ENCODE peak calls at places on chromosomes 4 and X, in four cellular contexts. Q, X, G and Z are unnamed samples.

GRCh38 chr4:87986508-87986907 is 11.0 kb downstream of the SPP1 start:
- DNase-seq in Q (no peak), X (no peak), G (no peak), Z (no peak)

GRCh38 chr4:25656031-25656430 is 380 bp downstream of the SLC34A2 start:
- DNase-seq in Q (no peak), X (no peak), G (no peak), Z (no peak)

GRCh38 chr4:118587946-118588345 is 97.2 kb upstream of the METTL14 start:
- DNase-seq in Q (no peak), X (no peak), G (no peak), Z (no peak)

GRCh38 chr4:8644461-8644891 is 51.9 kb downstream of the CPZ start:
- DNase-seq in Q (no peak), X (no peak), G (no peak), Z (no peak)

GRCh38 chrX:8235026-8235425 is 64.0 kb upstream of the VCX2 start:
- DNase-seq in Q (no peak), X (no peak), G (no peak), Z (no peak)

GRCh38 chr4:109559983-109560686 is at the start of gene MCUB:
- DNase-seq in Q (peak), X (peak), G (peak), Z (peak)

GRCh38 chr4:21964762-21965319 is 16.3 kb upstream of the KCNIP4 start:
- DNase-seq in Q (no peak), X (no peak), G (no peak), Z (no peak)

GRCh38 chrX:8306296-8306975 is 135.4 kb upstream of the VCX2 start:
- DNase-seq in Q (no peak), X (no peak), G (no peak), Z (no peak)

GRCh38 chrX:141936080-141936479 is 32.4 kb downstream of the MAGEC1 start:
- DNase-seq in Q (peak), X (no peak), G (no peak), Z (no peak)

GRCh38 chrX:41922125-41922521 is 1.2 kb downstream of the CASK start:
- DNase-seq in Q (no peak), X (no peak), G (no peak), Z (peak)

GRCh38 chr4:48620861-48621260 is 130.8 kb downstream of the ZAR1 start:
- DNase-seq in Q (no peak), X (no peak), G (no peak), Z (no peak)

GRCh38 chrX:2500091-2500680 is 590 bp downstream of the DHRSX start:
- DNase-seq in Q (peak), X (peak), G (no peak), Z (peak)

GRCh38 chrX:1933964-1934363 is 319.1 kb downstream of the ASMT start:
- DNase-seq in Q (no peak), X (no peak), G (no peak), Z (no peak)

GRCh38 chrX:14359316-14359715 is 170.0 kb upstream of the GLRA2 start:
- DNase-seq in Q (no peak), X (no peak), G (no peak), Z (no peak)

GRCh38 chrX:6468716-6469115 is 66.2 kb downstream of the VCX3A start:
- DNase-seq in Q (peak), X (no peak), G (no peak), Z (no peak)

GRCh38 chrX:54288277-54288676 is 69.6 kb downstream of the WNK3 start:
- DNase-seq in Q (no peak), X (peak), G (no peak), Z (no peak)

GRCh38 chr4:37666625-37667071 is 19.5 kb downstream of the RELL1 start:
- DNase-seq in Q (peak), X (peak), G (no peak), Z (no peak)

GRCh38 chr4:1968667-1969295 is 40.0 kb downstream of the NELFA start:
- DNase-seq in Q (no peak), X (no peak), G (no peak), Z (no peak)

GRCh38 chr4:20333141-20333690 is 81.5 kb downstream of the SLIT2 start:
- DNase-seq in Q (no peak), X (no peak), G (no peak), Z (no peak)

GRCh38 chrX:15758140-15758539 is 20.1 kb downstream of the CA5B start:
- DNase-seq in Q (no peak), X (no peak), G (no peak), Z (no peak)

GRCh38 chr4:185238261-185238681 is 28.9 kb downstream of the SNX25 start:
- DNase-seq in Q (no peak), X (no peak), G (no peak), Z (no peak)

GRCh38 chr4:53098681-53099121 is 236.6 kb downstream of the RASL11B start:
- DNase-seq in Q (no peak), X (no peak), G (no peak), Z (no peak)

GRCh38 chrX:98407526-98408049 is 1523.9 kb downstream of the RPA4 start:
- DNase-seq in Q (no peak), X (no peak), G (no peak), Z (no peak)

GRCh38 chr4:148081267-148081666 is 349.4 kb downstream of the ARHGAP10 start:
- DNase-seq in Q (no peak), X (no peak), G (no peak), Z (no peak)

GRCh38 chr4:183837222-183837621 is 67.9 kb upstream of the STOX2 start:
- DNase-seq in Q (no peak), X (no peak), G (no peak), Z (no peak)

GRCh38 chr4:185343726-185344581 is 51.8 kb downstream of the LRP2BP start:
- DNase-seq in Q (no peak), X (no peak), G (no peak), Z (peak)

GRCh38 chrX:49139713-49140112 is 16.2 kb upstream of the GPKOW start:
- DNase-seq in Q (peak), X (peak), G (no peak), Z (no peak)

GRCh38 chr4:74481891-74482609 is 37.1 kb downstream of the AREG start:
- DNase-seq in Q (no peak), X (no peak), G (no peak), Z (no peak)

GRCh38 chrX:77785400-77785745 is 643 bp downstream of the ATRX start:
- DNase-seq in Q (peak), X (no peak), G (no peak), Z (peak)

GRCh38 chr4:38762560-38762959 is 20.2 kb downstream of the TLR10 start:
- DNase-seq in Q (no peak), X (no peak), G (no peak), Z (no peak)

GRCh38 chr4:35793045-35793722 is 451.1 kb downstream of the ARAP2 start:
- DNase-seq in Q (no peak), X (no peak), G (no peak), Z (no peak)

GRCh38 chr4:10030946-10031662 is 9.8 kb upstream of the SLC2A9 start:
- DNase-seq in Q (no peak), X (no peak), G (no peak), Z (no peak)

GRCh38 chr4:110614173-110614948 is 8.5 kb downstream of the PITX2 start:
- DNase-seq in Q (no peak), X (no peak), G (no peak), Z (no peak)

GRCh38 chrX:22690116-22690515 is 309.6 kb upstream of the DDX53 start:
- DNase-seq in Q (no peak), X (no peak), G (no peak), Z (peak)

GRCh38 chr4:176833416-176833815 is 40.7 kb upstream of the VEGFC start:
- DNase-seq in Q (no peak), X (no peak), G (no peak), Z (no peak)

GRCh38 chr4:186570193-186570996 is 15.0 kb upstream of the MTNR1A start:
- DNase-seq in Q (peak), X (no peak), G (no peak), Z (no peak)

DNA sequence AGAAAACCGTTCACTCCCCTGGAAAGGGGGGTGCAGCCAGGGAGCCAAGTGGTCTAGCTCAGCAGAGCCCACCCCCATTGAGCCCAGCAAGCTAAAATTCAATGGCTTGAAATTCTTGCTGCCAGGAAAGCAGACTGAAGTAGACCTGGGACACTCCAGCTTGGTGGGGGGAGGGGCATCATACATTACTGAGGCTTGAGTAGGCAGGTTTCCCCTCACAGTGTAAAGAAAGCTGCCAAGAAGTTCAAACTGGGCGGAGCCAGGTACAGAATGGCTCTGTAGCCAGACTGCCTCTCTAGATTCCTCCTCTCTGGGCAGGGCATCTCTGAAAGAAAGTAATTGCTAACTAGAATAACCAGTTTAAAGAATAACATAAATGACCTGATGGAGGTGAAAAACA is 372.3 kb upstream of the F9 start:
- DNase-seq in Q (no peak), X (no peak), G (no peak), Z (no peak)
- TF ChIP-seq PBX3 in Q (no peak), X (no peak), G (no peak), Z (no peak)

DNA sequence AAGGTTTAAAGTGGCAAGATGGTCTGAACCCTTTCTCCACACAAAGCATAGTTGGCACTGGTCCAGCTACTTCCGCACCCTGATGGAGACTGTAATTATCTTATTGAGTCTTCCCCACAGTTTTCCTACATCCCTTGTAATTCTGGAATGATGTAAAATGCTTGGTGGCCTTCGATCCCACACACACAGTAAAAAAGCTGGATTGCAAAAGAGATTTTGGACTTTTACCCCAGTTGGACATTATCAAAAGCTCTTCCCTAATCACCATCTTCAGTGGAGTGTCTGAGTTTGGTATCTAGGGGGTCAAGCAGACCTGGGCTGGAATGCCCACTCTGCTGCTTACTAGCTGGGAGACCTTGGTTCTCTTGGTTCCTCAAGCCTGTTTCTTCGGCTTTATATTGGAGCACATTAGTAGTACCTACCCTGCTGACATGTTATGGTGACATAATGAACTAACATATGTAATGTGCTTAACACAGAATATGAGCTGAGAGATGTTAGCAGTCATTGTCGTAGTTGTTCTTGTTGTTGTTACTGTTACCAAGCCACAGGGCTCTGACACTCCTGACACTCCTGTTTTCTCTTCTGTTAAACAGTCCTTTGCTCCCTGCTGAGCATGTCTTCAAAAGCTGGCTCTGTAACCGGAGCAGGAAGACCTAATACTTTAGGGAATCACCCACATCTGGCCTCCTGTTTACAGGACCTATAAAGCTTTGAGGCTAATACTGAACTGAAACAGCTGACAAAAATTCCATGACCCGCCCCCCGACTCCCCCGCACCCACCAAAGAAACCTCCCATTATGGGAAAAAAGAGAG is 4.8 kb downstream of the SRPX2 start:
- DNase-seq in Q (peak), X (peak), G (no peak), Z (no peak)
- TF ChIP-seq PBX3 in Q (no peak), X (no peak), G (no peak), Z (no peak)

GRCh38 chr4:175635513-175635912 is 176.6 kb downstream of the GPM6A start:
- DNase-seq in Q (no peak), X (no peak), G (no peak), Z (no peak)
- TF ChIP-seq PBX3 in Q (no peak), X (no peak), G (no peak), Z (no peak)

GRCh38 chrX:101682723-101683122 is 23.1 kb upstream of the ARMCX2 start:
- DNase-seq in Q (no peak), X (no peak), G (no peak), Z (no peak)

GRCh38 chrX:101686574-101686973 is 26.9 kb upstream of the ARMCX2 start:
- DNase-seq in Q (no peak), X (no peak), G (no peak), Z (no peak)

GRCh38 chrX:101691823-101692222 is 32.2 kb upstream of the ARMCX2 start:
- DNase-seq in Q (no peak), X (no peak), G (no peak), Z (no peak)

DNA sequence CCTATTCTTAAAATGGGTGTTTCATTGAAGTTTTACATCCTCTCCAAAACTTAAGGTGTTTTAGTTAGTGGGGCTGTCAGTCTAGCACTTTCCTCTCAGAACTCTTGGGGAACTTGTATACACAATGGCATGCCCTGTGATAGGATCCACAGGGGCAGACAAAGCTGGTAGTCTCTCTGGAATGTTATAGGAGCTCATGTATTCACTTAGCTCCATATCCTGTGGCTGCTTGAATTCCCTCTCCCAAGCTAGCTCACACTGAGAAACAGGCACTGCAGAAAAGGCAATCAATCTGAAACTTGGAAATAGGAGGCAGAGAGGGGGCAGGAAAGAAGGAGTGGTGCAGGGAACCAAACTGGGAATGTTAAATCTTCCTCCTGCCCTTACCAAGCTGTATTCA is 26.3 kb upstream of the ARMCX2 start:
- DNase-seq in Q (no peak), X (no peak), G (no peak), Z (no peak)
- TF ChIP-seq PBX3 in Q (no peak), X (no peak), G (no peak), Z (no peak)

GRCh38 chr4:3828546-3828945 is 62.4 kb downstream of the ADRA2C start:
- DNase-seq in Q (no peak), X (no peak), G (no peak), Z (no peak)

GRCh38 chr4:3827616-3828492 is 61.7 kb downstream of the ADRA2C start:
- DNase-seq in Q (peak), X (peak), G (no peak), Z (peak)

GRCh38 chr4:3824521-3825270 is 58.5 kb downstream of the ADRA2C start:
- DNase-seq in Q (no peak), X (no peak), G (no peak), Z (no peak)

GRCh38 chr4:3825530-3825929 is 59.3 kb downstream of the ADRA2C start:
- DNase-seq in Q (no peak), X (no peak), G (no peak), Z (no peak)

GRCh38 chr4:3826247-3827172 is 60.3 kb downstream of the ADRA2C start:
- DNase-seq in Q (no peak), X (peak), G (no peak), Z (no peak)
- TF ChIP-seq PBX3 in Q (no peak), X (no peak), G (no peak), Z (no peak)

DNA sequence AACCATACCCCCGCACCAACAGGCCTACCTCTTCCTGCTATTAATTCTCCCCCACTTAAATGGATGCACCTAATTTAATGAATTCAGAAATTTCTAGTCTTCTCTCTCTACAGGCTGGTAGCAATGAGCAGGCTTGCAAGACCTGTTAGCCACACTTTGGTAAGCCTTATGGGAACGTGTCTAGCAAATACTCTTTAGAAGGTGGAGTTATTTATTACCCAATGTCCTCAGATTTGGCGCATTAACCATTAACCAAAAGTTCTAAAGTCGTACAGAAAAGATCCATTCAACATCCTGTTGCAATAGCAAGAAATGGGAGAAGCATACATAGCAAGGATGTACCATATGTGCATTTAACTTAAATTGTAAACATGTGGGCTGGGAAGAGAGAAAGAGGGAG is 47.5 kb downstream of the SLITRK2 start:
- DNase-seq in Q (no peak), X (no peak), G (no peak), Z (no peak)
- TF ChIP-seq PBX3 in Q (no peak), X (no peak), G (no peak), Z (no peak)

GRCh38 chr4:162010362-162010761 is 153.4 kb downstream of the FSTL5 start:
- DNase-seq in Q (no peak), X (no peak), G (no peak), Z (no peak)

GRCh38 chr4:162015090-162015489 is 148.7 kb downstream of the FSTL5 start:
- DNase-seq in Q (no peak), X (no peak), G (no peak), Z (no peak)

GRCh38 chr4:162016991-162017390 is 146.8 kb downstream of the FSTL5 start:
- DNase-seq in Q (no peak), X (no peak), G (no peak), Z (no peak)

DNA sequence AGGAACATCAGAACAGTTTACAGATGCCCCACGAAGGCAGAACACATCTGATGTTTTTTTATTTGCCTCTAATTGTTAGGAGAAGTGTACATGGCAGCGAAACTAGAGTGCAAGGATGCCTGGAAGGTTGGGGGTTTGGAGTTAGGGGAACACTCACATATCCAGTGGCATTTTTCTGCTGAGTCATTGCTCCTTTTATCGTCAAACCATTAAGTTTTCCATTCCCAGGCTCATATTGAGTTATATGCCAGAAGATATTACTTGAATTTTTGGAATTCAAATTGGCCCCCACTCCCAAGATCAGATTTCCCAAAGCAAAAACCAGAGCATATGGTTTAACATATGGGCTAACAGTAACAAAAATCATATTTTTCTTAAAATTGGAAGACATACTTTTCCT is 152.8 kb downstream of the FSTL5 start:
- DNase-seq in Q (no peak), X (no peak), G (no peak), Z (no peak)
- TF ChIP-seq PBX3 in Q (no peak), X (no peak), G (no peak), Z (no peak)

DNA sequence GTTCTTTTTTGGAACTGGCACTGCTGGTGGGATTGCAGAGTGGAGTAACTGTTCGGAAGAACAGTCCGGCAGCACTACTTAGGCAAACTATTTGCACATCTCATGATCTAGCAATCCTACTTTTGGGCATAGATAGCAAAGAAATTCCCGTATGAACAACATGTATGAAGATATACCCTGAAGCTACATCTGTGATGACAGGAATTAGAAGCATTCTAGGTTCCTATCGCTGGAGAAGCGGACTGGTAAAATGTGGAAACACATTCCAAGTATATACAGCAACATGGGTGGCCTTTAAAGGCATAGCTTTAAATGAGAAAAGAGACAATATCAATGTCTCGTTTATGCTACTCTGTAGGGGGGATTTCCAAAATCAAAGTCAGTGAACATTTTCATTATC is 3.1 kb downstream of the DCAF16 start:
- DNase-seq in Q (no peak), X (no peak), G (no peak), Z (no peak)
- TF ChIP-seq PBX3 in Q (no peak), X (no peak), G (no peak), Z (no peak)

GRCh38 chr4:166134285-166134684 is 261.2 kb downstream of the TLL1 start:
- DNase-seq in Q (no peak), X (no peak), G (no peak), Z (no peak)

GRCh38 chr4:166128452-166128851 is 255.4 kb downstream of the TLL1 start:
- DNase-seq in Q (no peak), X (no peak), G (no peak), Z (no peak)
- TF ChIP-seq PBX3 in Q (no peak), X (no peak), G (no peak), Z (no peak)